ENCODE peak calls at places on chromosome 15, in six cellular contexts. One of them, this sample, is unnamed.

GRCh38 chr15:100234158-100235029 is 107.4 kb downstream of the ADAMTS17 start:
- DNase-seq in AG10803: no peak
- DNase-seq in IMR-90: no peak
- DNase-seq in AG09319: no peak
- DNase-seq in dorsolateral prefrontal cortex: no peak
- DNase-seq in Calu3: no peak
- DNase-seq in this sample: no peak

GRCh38 chr15:49718234-49718633 is 97.4 kb downstream of the DTWD1 start:
- DNase-seq in AG10803: peak
- DNase-seq in IMR-90: peak
- DNase-seq in AG09319: peak
- DNase-seq in dorsolateral prefrontal cortex: no peak
- DNase-seq in Calu3: no peak
- DNase-seq in this sample: no peak

GRCh38 chr15:83943849-83944404 is 290.0 kb downstream of the ADAMTSL3 start:
- DNase-seq in AG10803: no peak
- DNase-seq in IMR-90: peak
- DNase-seq in AG09319: no peak
- DNase-seq in dorsolateral prefrontal cortex: no peak
- DNase-seq in Calu3: no peak
- DNase-seq in this sample: no peak

GRCh38 chr15:35669021-35669420 is 123.1 kb upstream of the DPH6 start:
- DNase-seq in AG10803: no peak
- DNase-seq in IMR-90: no peak
- DNase-seq in AG09319: no peak
- DNase-seq in dorsolateral prefrontal cortex: no peak
- DNase-seq in Calu3: no peak
- DNase-seq in this sample: no peak

GRCh38 chr15:32131803-32132202 is 101.5 kb downstream of the CHRNA7 start:
- DNase-seq in AG10803: no peak
- DNase-seq in IMR-90: no peak
- DNase-seq in AG09319: no peak
- DNase-seq in dorsolateral prefrontal cortex: no peak
- DNase-seq in Calu3: no peak
- DNase-seq in this sample: no peak

GRCh38 chr15:34266751-34267150 is 41.9 kb downstream of the EMC4 start:
- DNase-seq in AG10803: no peak
- DNase-seq in IMR-90: no peak
- DNase-seq in AG09319: no peak
- DNase-seq in dorsolateral prefrontal cortex: no peak
- DNase-seq in Calu3: no peak
- DNase-seq in this sample: no peak

GRCh38 chr15:71272932-71273331 is 157.7 kb downstream of the THSD4 start:
- DNase-seq in AG10803: peak
- DNase-seq in IMR-90: peak
- DNase-seq in AG09319: no peak
- DNase-seq in dorsolateral prefrontal cortex: no peak
- DNase-seq in Calu3: no peak
- DNase-seq in this sample: no peak

GRCh38 chr15:56042031-56042430 is 48.6 kb upstream of the NEDD4 start:
- DNase-seq in AG10803: no peak
- DNase-seq in IMR-90: peak
- DNase-seq in AG09319: no peak
- DNase-seq in dorsolateral prefrontal cortex: no peak
- DNase-seq in Calu3: peak
- DNase-seq in this sample: peak

GRCh38 chr15:77974098-77974414 is 103.5 kb downstream of the TBC1D2B start:
- DNase-seq in AG10803: peak
- DNase-seq in IMR-90: peak
- DNase-seq in AG09319: no peak
- DNase-seq in dorsolateral prefrontal cortex: peak
- DNase-seq in Calu3: peak
- DNase-seq in this sample: no peak

GRCh38 chr15:57220220-57220619 is 156.1 kb upstream of the CGNL1 start:
- DNase-seq in AG10803: peak
- DNase-seq in IMR-90: peak
- DNase-seq in AG09319: peak
- DNase-seq in dorsolateral prefrontal cortex: no peak
- DNase-seq in Calu3: no peak
- DNase-seq in this sample: no peak

GRCh38 chr15:77983091-77983707 is 94.3 kb downstream of the TBC1D2B start:
- DNase-seq in AG10803: no peak
- DNase-seq in IMR-90: no peak
- DNase-seq in AG09319: no peak
- DNase-seq in dorsolateral prefrontal cortex: no peak
- DNase-seq in Calu3: no peak
- DNase-seq in this sample: no peak